ENCODE peak calls at places on chromosomes 4 and X, in five cellular contexts. H is IMR-90, O is K562, W is H1, R is HepG2. T is an unnamed sample.

GRCh38 chrX:152853986-152854385 is 23.1 kb downstream of the NSDHL start:
- DNase-seq in H (no peak), O (no peak), W (no peak), R (no peak), T (no peak)

GRCh38 chrX:148593146-148593545 is 92.7 kb downstream of the AFF2 start:
- DNase-seq in H (no peak), O (no peak), W (no peak), R (no peak), T (no peak)

GRCh38 chr4:173478136-173478860 is 51.7 kb downstream of the HAND2 start:
- DNase-seq in H (peak), O (no peak), W (no peak), R (no peak), T (no peak)

GRCh38 chr4:152997771-152998487 is 61.8 kb downstream of the FHDC1 start:
- DNase-seq in H (peak), O (no peak), W (no peak), R (no peak), T (peak)

GRCh38 chr4:106763044-106763443 is 273.1 kb downstream of the DKK2 start:
- DNase-seq in H (no peak), O (no peak), W (no peak), R (no peak), T (no peak)

GRCh38 chr4:176642472-176642871 is 150.2 kb downstream of the VEGFC start:
- DNase-seq in H (no peak), O (no peak), W (no peak), R (no peak), T (no peak)

GRCh38 chr4:44145868-44146267 is 302.7 kb downstream of the KCTD8 start:
- DNase-seq in H (peak), O (no peak), W (no peak), R (no peak), T (no peak)

GRCh38 chrX:147811803-147812202 is 99.9 kb upstream of the FMR1 start:
- DNase-seq in H (no peak), O (no peak), W (no peak), R (no peak), T (no peak)

GRCh38 chrX:46912673-46913491 is 661 bp downstream of the JADE3 start:
- DNase-seq in H (peak), O (peak), W (no peak), R (peak), T (peak)

GRCh38 chr4:102341201-102341600 is 4.1 kb downstream of the SLC39A8 start:
- DNase-seq in H (no peak), O (no peak), W (no peak), R (no peak), T (no peak)

GRCh38 chr4:83989835-83990234 is 453.9 kb downstream of the GPAT3 start:
- DNase-seq in H (no peak), O (no peak), W (no peak), R (no peak), T (no peak)

GRCh38 chr4:14871676-14872430 is 130.4 kb upstream of the CPEB2 start:
- DNase-seq in H (no peak), O (no peak), W (no peak), R (peak), T (peak)

GRCh38 chrX:153469811-153470410 is 465 bp downstream of the HAUS7 start:
- DNase-seq in H (peak), O (peak), W (no peak), R (no peak), T (peak)

GRCh38 chr4:8044699-8045098 is 105.0 kb upstream of the AFAP1 start:
- DNase-seq in H (no peak), O (no peak), W (no peak), R (no peak), T (no peak)

GRCh38 chr4:127140306-127140705 is 492.5 kb upstream of the INTU start:
- DNase-seq in H (peak), O (no peak), W (no peak), R (no peak), T (peak)

GRCh38 chrX:39338583-39338982 is 537.3 kb downstream of the MID1IP1 start:
- DNase-seq in H (no peak), O (no peak), W (no peak), R (no peak), T (no peak)

GRCh38 chrX:71367396-71367795 is 1.2 kb downstream of the TAF1 start:
- DNase-seq in H (no peak), O (no peak), W (no peak), R (no peak), T (no peak)

GRCh38 chr4:156594619-156595018 is 377.0 kb downstream of the PDGFC start:
- DNase-seq in H (no peak), O (no peak), W (no peak), R (no peak), T (no peak)

GRCh38 chr4:476501-476900 is 22.5 kb downstream of the ZNF721 start:
- DNase-seq in H (peak), O (no peak), W (no peak), R (no peak), T (no peak)

GRCh38 chrX:135327299-135327698 is 18.0 kb downstream of the ETDC start:
- DNase-seq in H (peak), O (no peak), W (no peak), R (no peak), T (no peak)

GRCh38 chr4:128684031-128684430 is 125.5 kb upstream of the JADE1 start:
- DNase-seq in H (no peak), O (no peak), W (no peak), R (no peak), T (no peak)

GRCh38 chrX:40272786-40273185 is 175.0 kb upstream of the BCOR start:
- DNase-seq in H (no peak), O (no peak), W (no peak), R (no peak), T (no peak)

GRCh38 chr4:2689825-2690700 is 66.1 kb downstream of the TNIP2 start:
- DNase-seq in H (no peak), O (no peak), W (no peak), R (no peak), T (no peak)

GRCh38 chr4:174873931-174874330 is 44.2 kb upstream of the ADAM29 start:
- DNase-seq in H (no peak), O (peak), W (no peak), R (no peak), T (peak)

GRCh38 chr4:3656441-3657376 is 109.5 kb upstream of the ADRA2C start:
- DNase-seq in H (no peak), O (no peak), W (no peak), R (no peak), T (no peak)

GRCh38 chrX:66731398-66731797 is 92.5 kb upstream of the EDA2R start:
- DNase-seq in H (peak), O (peak), W (no peak), R (peak), T (peak)

GRCh38 chr4:152981278-152981677 is 45.2 kb downstream of the FHDC1 start:
- DNase-seq in H (peak), O (no peak), W (no peak), R (no peak), T (no peak)

GRCh38 chr4:151901631-151902030 is 140.8 kb upstream of the GATB start:
- DNase-seq in H (no peak), O (no peak), W (no peak), R (no peak), T (no peak)

DNA sequence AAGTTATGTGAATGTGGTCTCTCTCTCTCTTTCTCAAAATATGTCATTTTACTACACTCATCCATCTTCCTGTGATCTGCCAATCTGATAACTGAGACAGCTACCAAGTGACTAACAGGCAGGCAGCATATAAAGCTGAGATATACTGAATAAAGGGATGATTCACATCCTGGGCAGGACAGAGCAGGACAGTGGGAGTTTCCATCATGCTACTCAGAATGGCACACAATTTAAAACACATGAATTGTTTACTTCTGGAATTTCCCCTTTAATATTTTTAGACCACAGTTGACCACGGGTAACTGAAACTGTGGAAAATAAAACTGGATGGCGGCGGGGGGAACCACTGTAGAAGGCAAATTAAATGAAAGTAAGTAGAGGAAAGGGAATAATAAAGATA is 58.6 kb upstream of the DCTD start:
- DNase-seq in H (peak), O (peak), W (no peak), R (no peak), T (peak)
- TF ChIP-seq MAFK in H (peak), O (no peak), W (no peak), R (no peak), T (no peak)

DNA sequence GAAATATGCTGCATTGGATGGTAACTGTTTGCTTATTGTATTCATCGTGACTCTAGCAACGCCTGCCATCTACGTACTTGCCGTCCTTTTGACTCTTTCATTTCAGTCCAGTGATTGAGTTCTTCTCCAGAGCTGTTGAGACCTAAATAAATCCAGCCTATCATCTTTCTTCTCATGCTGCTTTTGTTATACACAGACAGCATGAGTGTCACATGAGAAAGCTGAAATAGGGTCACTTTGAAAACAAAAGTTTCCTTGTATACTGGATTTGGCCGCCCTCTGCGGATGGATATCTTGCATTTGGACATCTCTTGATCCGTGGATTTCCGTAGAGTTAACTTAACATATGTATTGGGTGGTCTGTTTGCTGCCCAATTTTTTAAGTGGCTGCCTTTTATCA is 67.2 kb downstream of the TMPRSS11F start:
- DNase-seq in H (no peak), O (no peak), W (no peak), R (no peak), T (no peak)
- TF ChIP-seq MAFK in H (no peak), O (no peak), W (no peak), R (no peak), T (no peak)

GRCh38 chrX:1009771-1010170 is 202.7 kb downstream of the CRLF2 start:
- DNase-seq in H (no peak), O (no peak), W (no peak), R (no peak), T (no peak)
- TF ChIP-seq MAFK in H (no peak), O (no peak), W (no peak), R (no peak), T (no peak)

GRCh38 chr4:26839534-26839951 is 21.1 kb upstream of the STIM2 start:
- DNase-seq in H (peak), O (no peak), W (no peak), R (no peak), T (no peak)
- TF ChIP-seq MAFK in H (no peak), O (no peak), W (no peak), R (no peak), T (no peak)

GRCh38 chrX:38172596-38172995 is 48.1 kb downstream of the SRPX start:
- DNase-seq in H (peak), O (no peak), W (no peak), R (no peak), T (no peak)

GRCh38 chrX:38170556-38170955 is 50.1 kb downstream of the SRPX start:
- DNase-seq in H (no peak), O (no peak), W (no peak), R (no peak), T (no peak)

DNA sequence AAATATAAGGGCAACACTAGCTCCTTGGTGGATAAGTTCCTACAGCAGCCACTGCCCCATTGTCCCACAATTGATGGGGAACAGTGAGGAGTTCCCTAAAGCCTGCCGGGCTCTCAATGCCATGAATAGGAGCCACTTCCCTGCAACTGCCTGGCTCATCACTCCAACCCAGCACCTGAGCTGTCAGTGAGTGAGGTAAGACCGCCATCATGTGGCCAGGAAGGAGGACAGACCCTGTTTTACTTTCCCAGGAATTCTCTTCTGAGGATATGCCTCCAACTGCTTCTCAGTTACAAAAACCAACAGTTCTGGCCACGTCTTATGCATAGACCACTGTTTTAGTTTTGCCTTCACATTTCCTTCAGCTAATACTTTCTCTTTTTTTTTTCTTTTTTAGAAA is 45.5 kb downstream of the SRPX start:
- DNase-seq in H (peak), O (peak), W (peak), R (peak), T (peak)
- TF ChIP-seq MAFK in H (no peak), O (no peak), W (no peak), R (no peak), T (no peak)

GRCh38 chrX:100687128-100687527 is 43.1 kb downstream of the SRPX2 start:
- DNase-seq in H (no peak), O (no peak), W (no peak), R (no peak), T (no peak)
- TF ChIP-seq MAFK in H (no peak), O (no peak), W (no peak), R (no peak), T (no peak)